ENCODE peak calls at places on chromosomes 13 and 19, in four cellular contexts. H, J, G and L are unnamed samples.

GRCh38 chr13:29543230-29544215 is 52.0 kb downstream of the SLC7A1 start:
- DNase-seq in H (no peak), J (no peak), G (peak), L (no peak)

GRCh38 chr13:76965759-76966421 is 17.6 kb downstream of the ACOD1 start:
- DNase-seq in H (no peak), J (no peak), G (no peak), L (no peak)

GRCh38 chr13:74047925-74048324 is 86.3 kb downstream of the KLF12 start:
- DNase-seq in H (no peak), J (no peak), G (no peak), L (no peak)

GRCh38 chr19:3575260-3575741 is 2.6 kb downstream of the HMG20B start:
- DNase-seq in H (no peak), J (no peak), G (peak), L (no peak)

GRCh38 chr19:51294211-51294976 is 17.1 kb upstream of the IGLON5 start:
- DNase-seq in H (no peak), J (no peak), G (peak), L (no peak)

GRCh38 chr19:14346279-14346678 is 35.0 kb upstream of the ADGRE5 start:
- DNase-seq in H (no peak), J (no peak), G (no peak), L (no peak)

GRCh38 chr13:94710081-94710809 is 2.1 kb downstream of the SOX21 start:
- DNase-seq in H (no peak), J (no peak), G (no peak), L (no peak)

GRCh38 chr13:113411216-113412023 is 41.9 kb downstream of the ADPRHL1 start:
- DNase-seq in H (no peak), J (no peak), G (no peak), L (no peak)

GRCh38 chr19:18290250-18291018 is 9.0 kb upstream of the JUND start:
- DNase-seq in H (peak), J (peak), G (peak), L (peak)

GRCh38 chr13:113742000-113742441 is 17.0 kb upstream of the TMEM255B start:
- DNase-seq in H (no peak), J (no peak), G (no peak), L (no peak)

GRCh38 chr13:42377640-42378382 is 105.9 kb downstream of the AKAP11 start:
- DNase-seq in H (no peak), J (peak), G (peak), L (peak)